ENCODE peak calls at places on chromosomes 4 and X, in four cellular contexts. X is AG04450, W is left cardiac atrium, Z is T-helper 9 cell. M is an unnamed sample.

GRCh38 chrX:112642349-112642748 is 37.4 kb downstream of the LHFPL1 start:
- DNase-seq in X (peak; percentile 23), W (peak; percentile 18), Z (peak; percentile 4), M (no peak)

GRCh38 chr4:15400276-15400675 is 27.6 kb upstream of the C1QTNF7 start:
- DNase-seq in X (no peak), W (no peak), Z (no peak), M (no peak)

GRCh38 chrX:15873566-15873965 is 19.0 kb upstream of the AP1S2 start:
- DNase-seq in X (no peak), W (no peak), Z (no peak), M (no peak)

GRCh38 chr4:7877131-7877530 is 62.5 kb downstream of the AFAP1 start:
- DNase-seq in X (no peak), W (no peak), Z (no peak), M (no peak)

GRCh38 chr4:168631241-168632151 is 134.6 kb downstream of the PALLD start:
- DNase-seq in X (no peak), W (peak; percentile 59), Z (no peak), M (peak; percentile 67)

GRCh38 chr4:4914059-4914820 is 54.8 kb downstream of the MSX1 start:
- DNase-seq in X (no peak), W (no peak), Z (no peak), M (no peak)

GRCh38 chr4:172709376-172709775 is 459.2 kb upstream of the GALNT7 start:
- DNase-seq in X (no peak), W (no peak), Z (no peak), M (no peak)

GRCh38 chrX:40173662-40174593 is 76.2 kb upstream of the BCOR start:
- DNase-seq in X (no peak), W (peak; percentile 30), Z (no peak), M (no peak)

GRCh38 chr4:74734995-74735394 is 59.3 kb downstream of the BTC start:
- DNase-seq in X (no peak), W (no peak), Z (no peak), M (no peak)

GRCh38 chr4:3756343-3757059 is 9.7 kb upstream of the ADRA2C start:
- DNase-seq in X (no peak), W (no peak), Z (no peak), M (no peak)

GRCh38 chr4:70113656-70114055 is 40.4 kb upstream of the PRR27 start:
- DNase-seq in X (no peak), W (no peak), Z (no peak), M (no peak)

GRCh38 chrX:132118361-132118760 is 9.5 kb downstream of the FRMD7 start:
- DNase-seq in X (no peak), W (no peak), Z (no peak), M (no peak)

GRCh38 chr4:40316333-40316781 is 18.8 kb upstream of the CHRNA9 start:
- DNase-seq in X (peak; percentile 67), W (no peak), Z (no peak), M (no peak)

GRCh38 chrX:107686792-107687191 is 58.5 kb downstream of the PRPS1 start:
- DNase-seq in X (no peak), W (no peak), Z (no peak), M (no peak)

GRCh38 chrX:54540289-54540688 is 10.3 kb downstream of the GNL3L start:
- DNase-seq in X (peak; percentile 20), W (peak; percentile 26), Z (no peak), M (peak; percentile 14)

GRCh38 chr4:59060895-59061294 is 1950.7 kb upstream of the IGFBP7 start:
- DNase-seq in X (no peak), W (no peak), Z (no peak), M (no peak)

GRCh38 chrX:154981116-154981411 is 41.5 kb downstream of the F8 start:
- DNase-seq in X (no peak), W (no peak), Z (no peak), M (no peak)

GRCh38 chrX:619812-620493 is 10.6 kb upstream of the SHOX start:
- DNase-seq in X (no peak), W (no peak), Z (no peak), M (no peak)

GRCh38 chrX:17521871-17522693 is 147.1 kb downstream of the NHS start:
- DNase-seq in X (no peak), W (peak; percentile 28), Z (no peak), M (peak; percentile 22)

GRCh38 chr4:109721033-109721432 is 8.8 kb downstream of the PLA2G12A start:
- DNase-seq in X (no peak), W (no peak), Z (no peak), M (no peak)

GRCh38 chr4:30821891-30822612 is 101.9 kb downstream of the PCDH7 start:
- DNase-seq in X (no peak), W (no peak), Z (no peak), M (no peak)

GRCh38 chrX:37487271-37487670 is 84.2 kb upstream of the LANCL3 start:
- DNase-seq in X (no peak), W (no peak), Z (no peak), M (no peak)

GRCh38 chrX:130793966-130794365 is 109.0 kb downstream of the ENOX2 start:
- DNase-seq in X (no peak), W (no peak), Z (no peak), M (no peak)

GRCh38 chr4:535181-535923 is 36.3 kb downstream of the PIGG start:
- DNase-seq in X (no peak), W (no peak), Z (no peak), M (no peak)

GRCh38 chr4:112739442-112739841 is 102.5 kb downstream of the LARP7 start:
- DNase-seq in X (no peak), W (no peak), Z (no peak), M (no peak)

GRCh38 chr4:73309211-73309610 is 50.6 kb upstream of the ANKRD17 start:
- DNase-seq in X (no peak), W (no peak), Z (no peak), M (no peak)

GRCh38 chr4:140252742-140253555 is 99.0 kb upstream of the MAML3 start:
- DNase-seq in X (no peak), W (peak; percentile 76), Z (peak; percentile 64), M (peak; percentile 77)

GRCh38 chr4:75089206-75089605 is 156.3 kb downstream of the PARM1 start:
- DNase-seq in X (no peak), W (no peak), Z (no peak), M (no peak)

GRCh38 chrX:18883234-18883960 is 100.5 kb downstream of the PHKA2 start:
- DNase-seq in X (no peak), W (peak; percentile 66), Z (no peak), M (peak; percentile 69)

GRCh38 chr4:157992038-157992706 is 180.7 kb downstream of the GASK1B start:
- DNase-seq in X (peak; percentile 54), W (no peak), Z (no peak), M (no peak)

GRCh38 chrX:44675364-44676024 is 132.8 kb upstream of the FUNDC1 start:
- DNase-seq in X (peak; percentile 88), W (peak; percentile 47), Z (no peak), M (peak; percentile 41)

GRCh38 chr4:139443661-139444060 is 10.3 kb upstream of the RAB33B start:
- DNase-seq in X (no peak), W (no peak), Z (no peak), M (no peak)

GRCh38 chr4:94306713-94307112 is 35.9 kb downstream of the HPGDS start:
- DNase-seq in X (no peak), W (no peak), Z (no peak), M (no peak)

GRCh38 chr4:188246488-188246887 is 107.2 kb downstream of the TRIML1 start:
- DNase-seq in X (no peak), W (no peak), Z (no peak), M (no peak)

GRCh38 chr4:186724861-186725419 is 1.3 kb upstream of the FAT1 start:
- DNase-seq in X (no peak), W (no peak), Z (no peak), M (no peak)

GRCh38 chr4:25069014-25069413 is 38.3 kb upstream of the LGI2 start:
- DNase-seq in X (no peak), W (no peak), Z (no peak), M (no peak)

GRCh38 chrX:122055979-122056715 is 1008.7 kb downstream of the GLUD2 start:
- DNase-seq in X (no peak), W (no peak), Z (no peak), M (no peak)